ENCODE peak calls at places on chromosome 6, in nine cellular contexts. One of them, this sample, is unnamed.

GRCh38 chr6:11778648-11779307 is at the start of gene ADTRP:
- DNase-seq in hepatocyte: peak; percentile 60
- DNase-seq in GM23338: no peak
- DNase-seq in BE2C: no peak
- DNase-seq in astrocyte: no peak
- DNase-seq in neural progenitor cell: no peak
- DNase-seq in CD4-positive, alpha-beta T cell: no peak
- DNase-seq in neural crest cell: no peak
- DNase-seq in IMR-90: no peak
- DNase-seq in this sample: no peak

GRCh38 chr6:90610671-90611542 is 24.0 kb upstream of the MAP3K7 start:
- DNase-seq in hepatocyte: peak; percentile 38
- DNase-seq in GM23338: peak; percentile 87
- DNase-seq in BE2C: peak; percentile 37
- DNase-seq in astrocyte: peak; percentile 20
- DNase-seq in neural progenitor cell: peak; percentile 66
- DNase-seq in CD4-positive, alpha-beta T cell: no peak
- DNase-seq in neural crest cell: peak; percentile 41
- DNase-seq in IMR-90: peak; percentile 4
- DNase-seq in this sample: peak; percentile 36

GRCh38 chr6:104908031-104908430 is 48.3 kb upstream of the HACE1 start:
- DNase-seq in hepatocyte: no peak
- DNase-seq in GM23338: no peak
- DNase-seq in BE2C: no peak
- DNase-seq in astrocyte: no peak
- DNase-seq in neural progenitor cell: no peak
- DNase-seq in CD4-positive, alpha-beta T cell: no peak
- DNase-seq in neural crest cell: no peak
- DNase-seq in IMR-90: peak; percentile 1
- DNase-seq in this sample: no peak

GRCh38 chr6:42564496-42564890 is 664 bp downstream of the UBR2 start:
- DNase-seq in hepatocyte: no peak
- DNase-seq in GM23338: no peak
- DNase-seq in BE2C: no peak
- DNase-seq in astrocyte: no peak
- DNase-seq in neural progenitor cell: no peak
- DNase-seq in CD4-positive, alpha-beta T cell: no peak
- DNase-seq in neural crest cell: no peak
- DNase-seq in IMR-90: no peak
- DNase-seq in this sample: no peak

GRCh38 chr6:15263780-15264374 is 18.0 kb downstream of the JARID2 start:
- DNase-seq in hepatocyte: no peak
- DNase-seq in GM23338: no peak
- DNase-seq in BE2C: no peak
- DNase-seq in astrocyte: no peak
- DNase-seq in neural progenitor cell: no peak
- DNase-seq in CD4-positive, alpha-beta T cell: no peak
- DNase-seq in neural crest cell: no peak
- DNase-seq in IMR-90: no peak
- DNase-seq in this sample: no peak

GRCh38 chr6:137995371-137995770 is 111.8 kb downstream of the PERP start:
- DNase-seq in hepatocyte: no peak
- DNase-seq in GM23338: no peak
- DNase-seq in BE2C: no peak
- DNase-seq in astrocyte: no peak
- DNase-seq in neural progenitor cell: no peak
- DNase-seq in CD4-positive, alpha-beta T cell: no peak
- DNase-seq in neural crest cell: no peak
- DNase-seq in IMR-90: no peak
- DNase-seq in this sample: no peak

GRCh38 chr6:130928993-130929678 is 101.9 kb downstream of the SMLR1 start:
- DNase-seq in hepatocyte: no peak
- DNase-seq in GM23338: no peak
- DNase-seq in BE2C: no peak
- DNase-seq in astrocyte: peak; percentile 72
- DNase-seq in neural progenitor cell: no peak
- DNase-seq in CD4-positive, alpha-beta T cell: no peak
- DNase-seq in neural crest cell: no peak
- DNase-seq in IMR-90: peak; percentile 91
- DNase-seq in this sample: no peak

GRCh38 chr6:20400476-20401402 is 940 bp upstream of the E2F3 start:
- DNase-seq in hepatocyte: peak; percentile 47
- DNase-seq in GM23338: peak; percentile 84
- DNase-seq in BE2C: peak; percentile 75
- DNase-seq in astrocyte: no peak
- DNase-seq in neural progenitor cell: peak; percentile 83
- DNase-seq in CD4-positive, alpha-beta T cell: peak; percentile 14
- DNase-seq in neural crest cell: peak; percentile 15
- DNase-seq in IMR-90: no peak
- DNase-seq in this sample: peak; percentile 28

GRCh38 chr6:144931172-144932035 is 646.3 kb downstream of the UTRN start:
- DNase-seq in hepatocyte: peak; percentile 44
- DNase-seq in GM23338: peak; percentile 78
- DNase-seq in BE2C: peak; percentile 65
- DNase-seq in astrocyte: no peak
- DNase-seq in neural progenitor cell: peak; percentile 49
- DNase-seq in CD4-positive, alpha-beta T cell: no peak
- DNase-seq in neural crest cell: peak; percentile 29
- DNase-seq in IMR-90: peak; percentile 36
- DNase-seq in this sample: no peak

GRCh38 chr6:10956776-10957175 is 69.9 kb downstream of the SYCP2L start:
- DNase-seq in hepatocyte: no peak
- DNase-seq in GM23338: no peak
- DNase-seq in BE2C: no peak
- DNase-seq in astrocyte: no peak
- DNase-seq in neural progenitor cell: no peak
- DNase-seq in CD4-positive, alpha-beta T cell: no peak
- DNase-seq in neural crest cell: no peak
- DNase-seq in IMR-90: no peak
- DNase-seq in this sample: no peak

GRCh38 chr6:72262254-72262653 is 359.6 kb upstream of the KCNQ5 start:
- DNase-seq in hepatocyte: no peak
- DNase-seq in GM23338: no peak
- DNase-seq in BE2C: no peak
- DNase-seq in astrocyte: no peak
- DNase-seq in neural progenitor cell: no peak
- DNase-seq in CD4-positive, alpha-beta T cell: no peak
- DNase-seq in neural crest cell: no peak
- DNase-seq in IMR-90: no peak
- DNase-seq in this sample: no peak

GRCh38 chr6:84330325-84330724 is 102.9 kb upstream of the CEP162 start:
- DNase-seq in hepatocyte: no peak
- DNase-seq in GM23338: no peak
- DNase-seq in BE2C: no peak
- DNase-seq in astrocyte: no peak
- DNase-seq in neural progenitor cell: no peak
- DNase-seq in CD4-positive, alpha-beta T cell: no peak
- DNase-seq in neural crest cell: no peak
- DNase-seq in IMR-90: no peak
- DNase-seq in this sample: no peak

GRCh38 chr6:151071295-151071694 is 168.5 kb upstream of the AKAP12 start:
- DNase-seq in hepatocyte: no peak
- DNase-seq in GM23338: no peak
- DNase-seq in BE2C: no peak
- DNase-seq in astrocyte: peak; percentile 95
- DNase-seq in neural progenitor cell: no peak
- DNase-seq in CD4-positive, alpha-beta T cell: no peak
- DNase-seq in neural crest cell: no peak
- DNase-seq in IMR-90: peak; percentile 91
- DNase-seq in this sample: no peak

GRCh38 chr6:72709436-72709835 is 87.6 kb downstream of the KCNQ5 start:
- DNase-seq in hepatocyte: no peak
- DNase-seq in GM23338: no peak
- DNase-seq in BE2C: no peak
- DNase-seq in astrocyte: no peak
- DNase-seq in neural progenitor cell: no peak
- DNase-seq in CD4-positive, alpha-beta T cell: no peak
- DNase-seq in neural crest cell: no peak
- DNase-seq in IMR-90: no peak
- DNase-seq in this sample: no peak

GRCh38 chr6:33143113-33143760 is 49.0 kb downstream of the COL11A2 start:
- DNase-seq in hepatocyte: no peak
- DNase-seq in GM23338: peak; percentile 65
- DNase-seq in BE2C: no peak
- DNase-seq in astrocyte: no peak
- DNase-seq in neural progenitor cell: no peak
- DNase-seq in CD4-positive, alpha-beta T cell: no peak
- DNase-seq in neural crest cell: no peak
- DNase-seq in IMR-90: no peak
- DNase-seq in this sample: no peak

GRCh38 chr6:108260126-108260808 is 573 bp downstream of the SNX3 start:
- DNase-seq in hepatocyte: peak; percentile 67
- DNase-seq in GM23338: peak; percentile 69
- DNase-seq in BE2C: peak; percentile 38
- DNase-seq in astrocyte: peak; percentile 32
- DNase-seq in neural progenitor cell: peak; percentile 65
- DNase-seq in CD4-positive, alpha-beta T cell: no peak
- DNase-seq in neural crest cell: no peak
- DNase-seq in IMR-90: peak; percentile 45
- DNase-seq in this sample: no peak

GRCh38 chr6:19713411-19713810 is 123.8 kb upstream of the ID4 start:
- DNase-seq in hepatocyte: no peak
- DNase-seq in GM23338: no peak
- DNase-seq in BE2C: no peak
- DNase-seq in astrocyte: no peak
- DNase-seq in neural progenitor cell: no peak
- DNase-seq in CD4-positive, alpha-beta T cell: no peak
- DNase-seq in neural crest cell: no peak
- DNase-seq in IMR-90: peak; percentile 15
- DNase-seq in this sample: no peak

GRCh38 chr6:154229796-154230195 is 126.8 kb downstream of the IPCEF1 start:
- DNase-seq in hepatocyte: no peak
- DNase-seq in GM23338: no peak
- DNase-seq in BE2C: no peak
- DNase-seq in astrocyte: no peak
- DNase-seq in neural progenitor cell: no peak
- DNase-seq in CD4-positive, alpha-beta T cell: no peak
- DNase-seq in neural crest cell: no peak
- DNase-seq in IMR-90: no peak
- DNase-seq in this sample: no peak

GRCh38 chr6:118930680-118931079 is 4.3 kb downstream of the MCM9 start:
- DNase-seq in hepatocyte: no peak
- DNase-seq in GM23338: no peak
- DNase-seq in BE2C: no peak
- DNase-seq in astrocyte: no peak
- DNase-seq in neural progenitor cell: no peak
- DNase-seq in CD4-positive, alpha-beta T cell: no peak
- DNase-seq in neural crest cell: no peak
- DNase-seq in IMR-90: no peak
- DNase-seq in this sample: no peak

GRCh38 chr6:74551896-74552295 is 654.0 kb downstream of the COL12A1 start:
- DNase-seq in hepatocyte: no peak
- DNase-seq in GM23338: no peak
- DNase-seq in BE2C: no peak
- DNase-seq in astrocyte: peak; percentile 51
- DNase-seq in neural progenitor cell: no peak
- DNase-seq in CD4-positive, alpha-beta T cell: no peak
- DNase-seq in neural crest cell: no peak
- DNase-seq in IMR-90: peak; percentile 71
- DNase-seq in this sample: no peak

GRCh38 chr6:31575335-31575901 is at the start of gene TNF:
- DNase-seq in hepatocyte: no peak
- DNase-seq in GM23338: no peak
- DNase-seq in BE2C: no peak
- DNase-seq in astrocyte: no peak
- DNase-seq in neural progenitor cell: no peak
- DNase-seq in CD4-positive, alpha-beta T cell: peak; percentile 60
- DNase-seq in neural crest cell: no peak
- DNase-seq in IMR-90: no peak
- DNase-seq in this sample: no peak

GRCh38 chr6:68082086-68082485 is 553.0 kb upstream of the ADGRB3 start:
- DNase-seq in hepatocyte: no peak
- DNase-seq in GM23338: no peak
- DNase-seq in BE2C: no peak
- DNase-seq in astrocyte: no peak
- DNase-seq in neural progenitor cell: no peak
- DNase-seq in CD4-positive, alpha-beta T cell: no peak
- DNase-seq in neural crest cell: no peak
- DNase-seq in IMR-90: no peak
- DNase-seq in this sample: no peak

GRCh38 chr6:3960754-3961361 is 111.7 kb downstream of the FAM50B start:
- DNase-seq in hepatocyte: no peak
- DNase-seq in GM23338: no peak
- DNase-seq in BE2C: no peak
- DNase-seq in astrocyte: peak; percentile 47
- DNase-seq in neural progenitor cell: no peak
- DNase-seq in CD4-positive, alpha-beta T cell: no peak
- DNase-seq in neural crest cell: no peak
- DNase-seq in IMR-90: peak; percentile 38
- DNase-seq in this sample: no peak

GRCh38 chr6:135497412-135498177 is at the start of gene AHI1:
- DNase-seq in hepatocyte: peak; percentile 98
- DNase-seq in GM23338: peak; percentile 95
- DNase-seq in BE2C: peak; percentile 96
- DNase-seq in astrocyte: peak; percentile 88
- DNase-seq in neural progenitor cell: peak; percentile 99
- DNase-seq in CD4-positive, alpha-beta T cell: peak; percentile 87
- DNase-seq in neural crest cell: peak; percentile 84
- DNase-seq in IMR-90: peak; percentile 92
- DNase-seq in this sample: peak; percentile 90
- TF ChIP-seq CTCF in hepatocyte: no peak
- TF ChIP-seq CTCF in GM23338: no peak
- TF ChIP-seq CTCF in BE2C: no peak
- TF ChIP-seq CTCF in astrocyte: no peak
- TF ChIP-seq CTCF in neural progenitor cell: no peak
- TF ChIP-seq CTCF in CD4-positive, alpha-beta T cell: no peak
- TF ChIP-seq CTCF in neural crest cell: no peak
- TF ChIP-seq CTCF in IMR-90: no peak
- TF ChIP-seq CTCF in this sample: peak; percentile 11

GRCh38 chr6:36428911-36429310 is 13.7 kb downstream of the PXT1 start:
- DNase-seq in hepatocyte: no peak
- DNase-seq in GM23338: no peak
- DNase-seq in BE2C: no peak
- DNase-seq in astrocyte: no peak
- DNase-seq in neural progenitor cell: no peak
- DNase-seq in CD4-positive, alpha-beta T cell: no peak
- DNase-seq in neural crest cell: no peak
- DNase-seq in IMR-90: no peak
- DNase-seq in this sample: no peak
- TF ChIP-seq CTCF in hepatocyte: no peak
- TF ChIP-seq CTCF in GM23338: peak; percentile 40
- TF ChIP-seq CTCF in BE2C: peak; percentile 28
- TF ChIP-seq CTCF in astrocyte: peak; percentile 31
- TF ChIP-seq CTCF in neural progenitor cell: no peak
- TF ChIP-seq CTCF in CD4-positive, alpha-beta T cell: peak; percentile 31
- TF ChIP-seq CTCF in neural crest cell: no peak
- TF ChIP-seq CTCF in IMR-90: peak; percentile 25
- TF ChIP-seq CTCF in this sample: no peak

GRCh38 chr6:44667668-44668390 is 280.3 kb downstream of the CDC5L start:
- DNase-seq in hepatocyte: peak; percentile 41
- DNase-seq in GM23338: peak; percentile 71
- DNase-seq in BE2C: peak; percentile 40
- DNase-seq in astrocyte: no peak
- DNase-seq in neural progenitor cell: peak; percentile 61
- DNase-seq in CD4-positive, alpha-beta T cell: no peak
- DNase-seq in neural crest cell: peak; percentile 36
- DNase-seq in IMR-90: no peak
- DNase-seq in this sample: peak; percentile 17
- TF ChIP-seq CTCF in hepatocyte: peak; percentile 36
- TF ChIP-seq CTCF in GM23338: peak; percentile 46
- TF ChIP-seq CTCF in BE2C: peak; percentile 46
- TF ChIP-seq CTCF in astrocyte: peak; percentile 34
- TF ChIP-seq CTCF in neural progenitor cell: peak; percentile 63
- TF ChIP-seq CTCF in CD4-positive, alpha-beta T cell: peak; percentile 40
- TF ChIP-seq CTCF in neural crest cell: peak; percentile 62
- TF ChIP-seq CTCF in IMR-90: peak; percentile 33
- TF ChIP-seq CTCF in this sample: peak; percentile 57

GRCh38 chr6:28542440-28543293 is 17.0 kb downstream of the GPX5 start:
- DNase-seq in hepatocyte: peak; percentile 90
- DNase-seq in GM23338: peak; percentile 98
- DNase-seq in BE2C: peak; percentile 77
- DNase-seq in astrocyte: peak; percentile 84
- DNase-seq in neural progenitor cell: peak; percentile 97
- DNase-seq in CD4-positive, alpha-beta T cell: peak; percentile 44
- DNase-seq in neural crest cell: peak; percentile 62
- DNase-seq in IMR-90: peak; percentile 91
- DNase-seq in this sample: peak; percentile 64
- TF ChIP-seq CTCF in hepatocyte: peak; percentile 77
- TF ChIP-seq CTCF in GM23338: peak; percentile 75
- TF ChIP-seq CTCF in BE2C: peak; percentile 66
- TF ChIP-seq CTCF in astrocyte: peak; percentile 39
- TF ChIP-seq CTCF in neural progenitor cell: peak; percentile 80
- TF ChIP-seq CTCF in CD4-positive, alpha-beta T cell: peak; percentile 39
- TF ChIP-seq CTCF in neural crest cell: peak; percentile 81
- TF ChIP-seq CTCF in IMR-90: peak; percentile 35
- TF ChIP-seq CTCF in this sample: peak; percentile 79

This sample was measured in progenitor cell of endocrine pancreas.